ENCODE peak calls at places on chromosomes 6 and 20, in six cellular contexts. I is CD14-positive monocyte; N is SK-N-DZ; B is fibroblast of lung; S is stimulated activated CD4-positive, alpha-beta T cell treated with anti-CD3 and anti-CD28 coated beads, Interleukin-15, amount 100 ng/mL, for 1 hour; V is sciatic nerve. Y is an unnamed sample.

GRCh38 chr20:12276011-12276673 is 358.4 kb downstream of the BTBD3 start:
- DNase-seq in I (no peak), N (no peak), B (no peak), S (no peak), V (no peak), Y (no peak)

GRCh38 chr6:151649835-151650234 is 156.0 kb downstream of the CCDC170 start:
- DNase-seq in I (no peak), N (no peak), B (no peak), S (no peak), V (no peak), Y (no peak)

GRCh38 chr6:157281570-157281969 is 41.7 kb downstream of the TMEM242 start:
- DNase-seq in I (no peak), N (peak), B (no peak), S (no peak), V (no peak), Y (no peak)

GRCh38 chr6:149451361-149452061 is 33.3 kb downstream of the ZC3H12D start:
- DNase-seq in I (no peak), N (no peak), B (peak), S (no peak), V (no peak), Y (no peak)

GRCh38 chr20:36320898-36321695 is 15.0 kb downstream of the DLGAP4 start:
- DNase-seq in I (peak), N (no peak), B (no peak), S (no peak), V (no peak), Y (no peak)

GRCh38 chr6:105348897-105349296 is 54.0 kb downstream of the PREP start:
- DNase-seq in I (no peak), N (no peak), B (no peak), S (no peak), V (no peak), Y (no peak)

GRCh38 chr6:21751608-21752007 is 158.1 kb downstream of the SOX4 start:
- DNase-seq in I (no peak), N (no peak), B (no peak), S (no peak), V (no peak), Y (no peak)

GRCh38 chr6:157405986-157406385 is 25.0 kb downstream of the ZDHHC14 start:
- DNase-seq in I (no peak), N (no peak), B (peak), S (no peak), V (no peak), Y (no peak)

GRCh38 chr20:53844259-53844658 is 226.1 kb downstream of the BCAS1 start:
- DNase-seq in I (no peak), N (no peak), B (no peak), S (no peak), V (no peak), Y (no peak)

GRCh38 chr6:24584390-24584735 is 61.6 kb downstream of the KIAA0319 start:
- DNase-seq in I (no peak), N (peak), B (no peak), S (no peak), V (no peak), Y (no peak)

GRCh38 chr6:129890164-129890563 is 29.0 kb upstream of the TMEM244 start:
- DNase-seq in I (peak), N (no peak), B (peak), S (no peak), V (no peak), Y (peak)

GRCh38 chr6:87391334-87391733 is 16.4 kb upstream of the CFAP206 start:
- DNase-seq in I (no peak), N (peak), B (no peak), S (no peak), V (no peak), Y (no peak)

GRCh38 chr6:56555438-56555872 is 87.2 kb downstream of the DST start:
- DNase-seq in I (no peak), N (no peak), B (peak), S (no peak), V (no peak), Y (no peak)

GRCh38 chr20:17430515-17430914 is 100.7 kb downstream of the BFSP1 start:
- DNase-seq in I (no peak), N (no peak), B (no peak), S (no peak), V (no peak), Y (no peak)

GRCh38 chr20:881051-881820 is 34.9 kb downstream of the ANGPT4 start:
- DNase-seq in I (peak), N (no peak), B (peak), S (no peak), V (no peak), Y (no peak)